ENCODE peak calls at places on chromosomes 6 and 20, in eight cellular contexts. I is left lung, V is Karpas-422, E is lower lobe of right lung, U is fibroblast of lung, R is K562, T is H9, F is kidney. L is an unnamed sample.

GRCh38 chr6:36544228-36544627 is 3.1 kb downstream of the STK38 start:
- DNase-seq in V (no peak), R (no peak), U (peak; percentile 25), F (no peak), E (no peak), I (no peak), T (no peak), L (peak; percentile 22)

GRCh38 chr6:76683985-76684384 is 611.5 kb upstream of the IMPG1 start:
- DNase-seq in U (no peak), E (no peak), T (peak; percentile 55), F (no peak), I (no peak), R (no peak), V (no peak), L (no peak)

GRCh38 chr6:100202417-100203194 is 208.6 kb upstream of the MCHR2 start:
- DNase-seq in I (no peak), T (no peak), E (no peak), U (peak; percentile 96), R (no peak), V (no peak), F (no peak), L (no peak)

GRCh38 chr20:16785221-16785620 is 37.1 kb downstream of the OTOR start:
- DNase-seq in I (no peak), V (no peak), F (no peak), T (no peak), E (no peak), U (peak; percentile 20), R (no peak), L (no peak)

GRCh38 chr6:27890351-27891299 is 21.6 kb downstream of the OR2B2 start:
- DNase-seq in R (peak; percentile 69), I (peak; percentile 79), U (peak; percentile 96), E (peak; percentile 65), F (peak; percentile 85), V (peak; percentile 96), T (peak; percentile 86), L (peak; percentile 66)

GRCh38 chr6:28635547-28636158 is 110.0 kb downstream of the GPX5 start:
- DNase-seq in E (no peak), T (peak; percentile 39), F (no peak), U (no peak), V (no peak), I (no peak), R (no peak), L (no peak)

GRCh38 chr6:91572855-91573254 is 986.0 kb upstream of the MAP3K7 start:
- DNase-seq in E (no peak), I (no peak), R (no peak), U (no peak), F (no peak), T (no peak), V (no peak), L (no peak)

GRCh38 chr6:83258517-83258916 is 65.4 kb downstream of the RWDD2A start:
- DNase-seq in R (no peak), V (no peak), E (no peak), T (no peak), I (no peak), U (peak; percentile 56), F (no peak), L (no peak)

GRCh38 chr6:50442531-50443040 is 270.7 kb upstream of the TFAP2D start:
- DNase-seq in T (no peak), U (no peak), E (no peak), R (no peak), V (no peak), F (no peak), I (no peak), L (no peak)

GRCh38 chr6:114058435-114058834 is 87.5 kb upstream of the HDAC2 start:
- DNase-seq in U (no peak), T (no peak), R (no peak), V (no peak), I (no peak), E (no peak), F (no peak), L (no peak)

GRCh38 chr6:126650931-126651330 is 311.0 kb downstream of the CENPW start:
- DNase-seq in I (no peak), R (no peak), E (no peak), F (no peak), T (no peak), U (peak; percentile 45), V (no peak), L (no peak)

GRCh38 chr20:46991850-46992639 is 97.4 kb downstream of the EYA2 start:
- DNase-seq in E (no peak), V (no peak), T (no peak), R (no peak), U (no peak), F (no peak), I (no peak), L (no peak)

GRCh38 chr6:161959072-161959471 is 685.2 kb upstream of the AGPAT4 start:
- DNase-seq in I (no peak), E (no peak), R (no peak), U (no peak), V (no peak), F (no peak), T (no peak), L (no peak)

GRCh38 chr20:53819973-53820451 is 226.4 kb upstream of the ZNF217 start:
- DNase-seq in R (no peak), V (no peak), U (no peak), F (no peak), I (no peak), E (no peak), T (no peak), L (no peak)

GRCh38 chr6:55543633-55544309 is 35.2 kb downstream of the HMGCLL1 start:
- DNase-seq in F (no peak), U (no peak), V (no peak), T (peak; percentile 27), R (no peak), E (no peak), I (no peak), L (no peak)

GRCh38 chr6:110625883-110626282 is 149.5 kb upstream of the SLC22A16 start:
- DNase-seq in U (peak; percentile 75), R (no peak), V (no peak), I (no peak), E (no peak), F (no peak), T (no peak), L (no peak)

GRCh38 chr20:36319356-36320260 is 13.5 kb downstream of the DLGAP4 start:
- DNase-seq in U (no peak), E (peak; percentile 23), R (no peak), V (no peak), I (no peak), T (peak; percentile 22), F (peak; percentile 59), L (no peak)

GRCh38 chr20:36318166-36318565 is 12.0 kb downstream of the DLGAP4 start:
- DNase-seq in T (no peak), U (no peak), V (no peak), E (peak; percentile 17), I (no peak), R (no peak), F (peak; percentile 15), L (no peak)

GRCh38 chr20:36315545-36316351 is 9.6 kb downstream of the DLGAP4 start:
- DNase-seq in T (peak; percentile 24), V (no peak), U (no peak), R (no peak), F (no peak), E (peak; percentile 30), I (peak; percentile 11), L (no peak)

GRCh38 chr20:36320261-36320897 is 14.2 kb downstream of the DLGAP4 start:
- DNase-seq in V (no peak), T (peak; percentile 20), F (peak; percentile 59), I (no peak), U (no peak), R (no peak), E (peak; percentile 20), L (no peak)

DNA sequence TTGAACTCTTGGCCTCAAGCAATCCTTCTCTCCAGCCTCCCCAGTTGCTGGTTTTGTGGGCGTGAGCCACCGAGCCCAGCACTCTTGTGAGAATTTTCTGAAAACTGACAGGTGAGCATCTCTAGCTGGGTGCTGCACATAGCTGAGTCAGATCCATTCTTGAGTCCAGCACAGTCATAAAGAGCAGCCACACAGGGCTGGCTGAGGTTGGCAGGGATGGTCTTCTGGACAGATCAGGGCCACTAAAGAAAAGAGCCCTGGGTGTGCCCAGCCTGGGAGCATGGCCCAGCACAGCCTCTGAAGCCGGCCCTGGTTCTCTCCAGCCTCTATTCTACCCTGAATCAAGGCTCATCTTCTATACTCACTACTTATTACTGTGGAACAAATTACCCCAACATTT is 11.5 kb downstream of the DLGAP4 start:
- DNase-seq in I (no peak), F (peak; percentile 10), R (no peak), T (peak; percentile 5), U (no peak), V (no peak), E (peak; percentile 16), L (no peak)
- H3K9me3 ChIP-seq in I (no peaks in the 10 kb centered on the region), F (no peaks in the 10 kb centered on the region), R (no peaks in the 10 kb centered on the region), T (no peaks in the 10 kb centered on the region), U (no peaks in the 10 kb centered on the region), V (no peaks in the 10 kb centered on the region), E (no peaks in the 10 kb centered on the region), L (no peaks in the 10 kb centered on the region)

GRCh38 chr20:25726357-25726756 is 29.7 kb upstream of the ZNF337 start:
- DNase-seq in U (no peak), F (no peak), E (no peak), I (no peak), R (no peak), V (peak; percentile 39), T (no peak), L (no peak)
- H3K9me3 ChIP-seq in U (no peaks in the 10 kb centered on the region), F (no peaks in the 10 kb centered on the region), E (peaks cover 20% of the 10 kb centered on the region), I (no peaks in the 10 kb centered on the region), R (peaks cover 2% of the 10 kb centered on the region), V (peaks cover 31% of the 10 kb centered on the region), T (no peaks in the 10 kb centered on the region), L (no peaks in the 10 kb centered on the region)

GRCh38 chr6:165001502-165002157 is 307.8 kb downstream of the C6orf118 start:
- DNase-seq in I (no peak), T (no peak), F (peak; percentile 53), E (no peak), R (no peak), V (no peak), U (no peak), L (no peak)

GRCh38 chr6:165002358-165002757 is 307.0 kb downstream of the C6orf118 start:
- DNase-seq in F (no peak), U (no peak), T (no peak), E (no peak), I (no peak), V (no peak), R (no peak), L (no peak)

GRCh38 chr6:164998297-164998696 is 311.1 kb downstream of the C6orf118 start:
- DNase-seq in R (no peak), I (no peak), T (no peak), V (no peak), F (no peak), E (no peak), U (no peak), L (no peak)

DNA sequence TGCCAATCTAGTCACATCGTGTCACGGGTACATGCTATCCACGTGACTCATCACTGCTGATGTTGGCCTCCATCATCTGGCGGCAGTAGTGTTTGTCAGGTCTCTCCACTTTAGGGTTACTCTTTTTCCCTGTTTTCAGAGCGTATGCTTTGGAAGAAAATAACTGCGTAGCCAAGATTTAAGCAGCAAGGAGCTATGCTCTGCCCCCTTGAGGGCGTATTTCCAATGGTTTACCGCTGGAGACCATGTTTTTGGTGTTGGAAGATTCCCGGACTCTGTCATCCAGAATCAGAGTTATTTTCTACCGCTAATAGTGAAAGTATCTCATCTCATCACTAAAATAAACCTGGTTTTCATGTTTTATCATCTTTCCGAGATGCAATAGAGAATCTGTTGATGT is 306.5 kb downstream of the C6orf118 start:
- DNase-seq in F (no peak), V (no peak), U (peak; percentile 0), T (no peak), E (no peak), I (no peak), R (no peak), L (no peak)
- H3K9me3 ChIP-seq in F (no peaks in the 10 kb centered on the region), V (peaks cover 15% of the 10 kb centered on the region), U (no peaks in the 10 kb centered on the region), T (no peaks in the 10 kb centered on the region), E (peaks cover 9% of the 10 kb centered on the region), I (no peaks in the 10 kb centered on the region), R (peaks cover 2% of the 10 kb centered on the region), L (no peaks in the 10 kb centered on the region)

GRCh38 chr20:21322921-21323321 is 19.8 kb downstream of the XRN2 start:
- DNase-seq in F (no peak), V (no peak), E (no peak), T (no peak), I (no peak), U (no peak), R (no peak), L (no peak)
- H3K9me3 ChIP-seq in F (no peaks in the 10 kb centered on the region), V (peaks cover 6% of the 10 kb centered on the region), E (peaks cover 23% of the 10 kb centered on the region), T (no peaks in the 10 kb centered on the region), I (no peaks in the 10 kb centered on the region), U (no peaks in the 10 kb centered on the region), R (no peaks in the 10 kb centered on the region), L (no peaks in the 10 kb centered on the region)

L was measured in T-helper 17 cell.